ENCODE peak calls at places on chromosomes 2 and 18, in nine cellular contexts. C is SK-N-SH, Q is ovary, I is lower lobe of right lung, Y is hepatocyte, Z is choroid plexus epithelial cell, H is fibroblast of pulmonary artery, P is BJ, W is epithelial cell of esophagus. K is an unnamed sample.

GRCh38 chr2:191115391-191115790 is 35.4 kb downstream of the STAT4 start:
- DNase-seq in C (no peak), Q (no peak), I (no peak), Y (no peak), Z (peak), H (no peak), P (no peak), W (peak), K (no peak)

GRCh38 chr2:71880846-71881610 is 266.6 kb downstream of the CYP26B1 start:
- DNase-seq in C (no peak), Q (peak), I (no peak), Y (no peak), Z (peak), H (peak), P (peak), W (peak), K (no peak)

GRCh38 chr2:26519396-26519991 is 41.6 kb upstream of the OTOF start:
- DNase-seq in C (no peak), Q (no peak), I (no peak), Y (no peak), Z (no peak), H (no peak), P (no peak), W (no peak), K (no peak)

GRCh38 chr18:55390898-55391297 is 197.1 kb downstream of the TCF4 start:
- DNase-seq in C (no peak), Q (no peak), I (no peak), Y (no peak), Z (no peak), H (no peak), P (no peak), W (no peak), K (no peak)

GRCh38 chr2:171667041-171667440 is 20.2 kb upstream of the DYNC1I2 start:
- DNase-seq in C (no peak), Q (no peak), I (no peak), Y (no peak), Z (no peak), H (no peak), P (no peak), W (no peak), K (no peak)

GRCh38 chr2:209648714-209649113 is 122.9 kb upstream of the UNC80 start:
- DNase-seq in C (no peak), Q (no peak), I (no peak), Y (no peak), Z (peak), H (peak), P (peak), W (no peak), K (no peak)

GRCh38 chr2:72757177-72757775 is 68.6 kb downstream of the EXOC6B start:
- DNase-seq in C (peak), Q (no peak), I (no peak), Y (peak), Z (peak), H (peak), P (no peak), W (peak), K (peak)

GRCh38 chr2:197777823-197778407 is 7.2 kb downstream of the BOLL start:
- DNase-seq in C (peak), Q (no peak), I (no peak), Y (peak), Z (peak), H (peak), P (peak), W (peak), K (no peak)

GRCh38 chr2:118131771-118132170 is 43.5 kb downstream of the INSIG2 start:
- DNase-seq in C (no peak), Q (no peak), I (no peak), Y (no peak), Z (no peak), H (no peak), P (no peak), W (no peak), K (no peak)

GRCh38 chr2:3202926-3203325 is 174.7 kb downstream of the EIPR1 start:
- DNase-seq in C (no peak), Q (no peak), I (no peak), Y (no peak), Z (no peak), H (no peak), P (no peak), W (no peak), K (no peak)

GRCh38 chr18:24073791-24074190 is 59.2 kb downstream of the TTC39C start:
- DNase-seq in C (no peak), Q (no peak), I (no peak), Y (no peak), Z (no peak), H (no peak), P (no peak), W (no peak), K (no peak)

GRCh38 chr2:112542974-112543760 is 902 bp downstream of the POLR1B start:
- DNase-seq in C (peak), Q (no peak), I (no peak), Y (no peak), Z (peak), H (peak), P (no peak), W (peak), K (peak)

GRCh38 chr2:152615177-152615576 is 102.1 kb downstream of the PRPF40A start:
- DNase-seq in C (no peak), Q (no peak), I (no peak), Y (no peak), Z (no peak), H (no peak), P (no peak), W (peak), K (no peak)

GRCh38 chr2:229571243-229571642 is 143.1 kb downstream of the DNER start:
- DNase-seq in C (no peak), Q (no peak), I (no peak), Y (no peak), Z (no peak), H (no peak), P (no peak), W (no peak), K (no peak)

GRCh38 chr18:59145055-59145454 is 5.4 kb downstream of the SEC11C start:
- DNase-seq in C (no peak), Q (no peak), I (no peak), Y (no peak), Z (no peak), H (no peak), P (no peak), W (no peak), K (no peak)

GRCh38 chr2:61900246-61900645 is 5.2 kb upstream of the COMMD1 start:
- DNase-seq in C (no peak), Q (no peak), I (no peak), Y (no peak), Z (peak), H (no peak), P (no peak), W (no peak), K (no peak)

GRCh38 chr2:232343816-232344215 is 34.7 kb upstream of the ALPP start:
- DNase-seq in C (no peak), Q (no peak), I (no peak), Y (no peak), Z (no peak), H (no peak), P (no peak), W (no peak), K (no peak)

GRCh38 chr18:79585395-79586370 is 93.9 kb upstream of the CTDP1 start:
- DNase-seq in C (no peak), Q (peak), I (peak), Y (no peak), Z (no peak), H (no peak), P (no peak), W (no peak), K (no peak)

GRCh38 chr18:47235096-47235495 is 16.4 kb downstream of the SKOR2 start:
- DNase-seq in C (no peak), Q (no peak), I (no peak), Y (no peak), Z (no peak), H (no peak), P (no peak), W (no peak), K (no peak)

GRCh38 chr2:196437626-196438025 is 201.9 kb upstream of the CCDC150 start:
- DNase-seq in C (no peak), Q (no peak), I (no peak), Y (no peak), Z (no peak), H (no peak), P (no peak), W (no peak), K (no peak)

GRCh38 chr2:146540271-146540932 is 1304.4 kb upstream of the ACVR2A start:
- DNase-seq in C (no peak), Q (no peak), I (no peak), Y (no peak), Z (no peak), H (no peak), P (no peak), W (no peak), K (no peak)

GRCh38 chr2:97718942-97719341 is 5.6 kb downstream of the ZAP70 start:
- DNase-seq in C (no peak), Q (no peak), I (no peak), Y (no peak), Z (no peak), H (no peak), P (no peak), W (no peak), K (no peak)

GRCh38 chr2:227817940-227818568 is 4.4 kb downstream of the CCL20 start:
- DNase-seq in C (peak), Q (peak), I (peak), Y (peak), Z (peak), H (peak), P (peak), W (peak), K (peak)

GRCh38 chr2:71347517-71347916 is 15.9 kb downstream of the ZNF638 start:
- DNase-seq in C (no peak), Q (no peak), I (no peak), Y (peak), Z (peak), H (peak), P (no peak), W (peak), K (no peak)

GRCh38 chr2:166614027-166614426 is 120.0 kb upstream of the SCN7A start:
- DNase-seq in C (no peak), Q (no peak), I (no peak), Y (no peak), Z (peak), H (no peak), P (no peak), W (no peak), K (no peak)

GRCh38 chr2:166613226-166613625 is 119.2 kb upstream of the SCN7A start:
- DNase-seq in C (no peak), Q (no peak), I (no peak), Y (no peak), Z (no peak), H (no peak), P (no peak), W (no peak), K (no peak)

GRCh38 chr2:166612214-166612613 is 118.2 kb upstream of the SCN7A start:
- DNase-seq in C (no peak), Q (no peak), I (no peak), Y (no peak), Z (no peak), H (no peak), P (no peak), W (no peak), K (no peak)

GRCh38 chr2:166609183-166609959 is 115.3 kb upstream of the SCN7A start:
- DNase-seq in C (no peak), Q (no peak), I (no peak), Y (peak), Z (no peak), H (no peak), P (no peak), W (no peak), K (no peak)

DNA sequence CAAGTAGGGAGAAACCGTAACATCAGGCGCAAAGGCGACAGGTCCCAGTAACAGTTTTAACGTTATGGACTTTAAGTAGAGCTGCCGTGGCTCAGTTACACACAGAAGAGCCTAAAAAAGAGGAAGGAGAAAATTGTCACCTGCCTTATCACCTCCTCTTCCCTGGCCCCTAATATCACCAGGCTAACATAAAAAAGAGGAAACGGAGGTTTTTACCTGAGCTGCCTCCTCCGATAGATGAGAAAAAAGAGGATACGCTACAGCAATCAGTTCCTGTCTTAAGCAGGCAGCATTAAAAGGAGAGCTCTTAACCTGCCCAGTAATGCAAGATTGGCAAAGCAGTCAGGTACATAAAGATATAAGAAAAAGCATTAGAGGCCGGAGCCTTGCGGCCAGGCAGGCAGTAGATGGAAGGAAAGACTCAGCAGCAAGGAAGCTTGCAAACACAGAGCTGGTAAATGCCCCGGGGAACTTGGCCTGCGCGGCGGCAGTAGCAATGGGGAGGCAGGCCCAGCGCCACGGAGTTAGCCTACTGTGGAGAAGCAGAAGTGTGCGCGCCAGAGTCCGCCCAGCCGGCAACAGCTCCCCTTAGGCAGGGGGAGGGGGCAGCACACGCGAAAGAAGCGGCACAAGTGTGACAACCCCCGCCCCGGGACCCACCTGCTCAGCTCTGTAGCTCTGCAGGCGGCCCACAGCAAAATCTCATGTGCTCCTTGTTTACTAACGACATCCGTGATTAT is 116.3 kb upstream of the SCN7A start:
- DNase-seq in C (no peak), Q (no peak), I (no peak), Y (no peak), Z (peak), H (no peak), P (no peak), W (no peak), K (no peak)
- H3K4me3 ChIP-seq in C (no peak), Q (no peak), I (no peak), Y (no peak), Z (peak), H (no peak), P (no peak), W (no peak), K (peak)

GRCh38 chr2:43104763-43105162 is 121.6 kb downstream of the ZFP36L2 start:
- DNase-seq in C (no peak), Q (no peak), I (no peak), Y (no peak), Z (no peak), H (no peak), P (no peak), W (no peak), K (no peak)
- TF ChIP-seq CTCF in C (no peak), Q (no peak), I (no peak), Y (no peak), Z (no peak), H (no peak), P (no peak), W (no peak), K (no peak)

GRCh38 chr18:11125372-11126315 is 23.7 kb downstream of the PIEZO2 start:
- DNase-seq in C (no peak), Q (no peak), I (no peak), Y (no peak), Z (no peak), H (no peak), P (no peak), W (no peak), K (no peak)

GRCh38 chr18:11121426-11121825 is 27.9 kb downstream of the PIEZO2 start:
- DNase-seq in C (no peak), Q (no peak), I (no peak), Y (no peak), Z (peak), H (peak), P (no peak), W (no peak), K (peak)

GRCh38 chr18:11119962-11120361 is 29.4 kb downstream of the PIEZO2 start:
- DNase-seq in C (no peak), Q (no peak), I (no peak), Y (peak), Z (peak), H (peak), P (peak), W (no peak), K (no peak)

GRCh38 chr18:11119550-11119949 is 29.8 kb downstream of the PIEZO2 start:
- DNase-seq in C (no peak), Q (no peak), I (no peak), Y (no peak), Z (no peak), H (peak), P (no peak), W (no peak), K (no peak)

GRCh38 chr18:11124054-11124453 is 25.3 kb downstream of the PIEZO2 start:
- DNase-seq in C (no peak), Q (no peak), I (no peak), Y (no peak), Z (no peak), H (peak), P (no peak), W (no peak), K (no peak)
- H3K4me3 ChIP-seq in C (no peak), Q (no peak), I (no peak), Y (no peak), Z (no peak), H (no peak), P (no peak), W (no peak), K (no peak)

GRCh38 chr2:241804326-241805276 is 4.4 kb upstream of the NEU4 start:
- DNase-seq in C (peak), Q (peak), I (peak), Y (peak), Z (peak), H (peak), P (no peak), W (no peak), K (peak)
- TF ChIP-seq CTCF in C (no peak), Q (no peak), I (no peak), Y (no peak), Z (peak), H (no peak), P (no peak), W (no peak), K (peak)

DNA sequence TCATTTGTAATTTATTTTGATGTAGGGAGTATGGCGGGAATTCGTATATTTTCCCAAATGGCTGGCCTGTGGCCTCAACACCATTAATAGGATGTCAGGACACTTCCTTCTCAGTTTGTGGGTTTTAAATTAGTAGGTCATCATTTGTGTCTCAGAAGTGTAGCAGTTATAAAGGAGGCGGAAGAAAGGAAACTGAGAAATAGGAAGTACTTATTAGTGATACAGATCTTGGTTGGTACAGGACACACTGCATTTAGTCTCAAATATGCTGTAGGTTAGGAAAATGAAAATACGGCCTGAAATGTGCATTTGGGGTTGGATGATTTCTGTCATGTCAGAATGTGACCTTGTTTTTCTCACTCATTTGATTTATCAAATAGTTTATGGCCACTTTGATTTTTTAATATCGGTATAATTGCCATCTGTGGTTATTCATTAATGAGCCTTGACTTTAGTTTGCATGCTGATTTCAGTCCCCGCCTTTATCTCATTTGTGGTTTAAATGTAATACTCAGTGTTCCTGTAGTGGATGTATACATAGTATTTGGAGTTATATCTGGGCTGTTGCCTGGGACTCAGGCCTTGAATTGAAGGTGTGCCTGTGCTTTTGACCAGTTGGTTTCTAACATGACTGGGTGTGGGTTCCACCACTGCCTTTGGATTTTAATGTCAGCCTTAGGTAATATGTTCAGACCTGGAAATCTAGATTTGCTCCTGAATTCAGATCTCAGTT is 31.4 kb downstream of the ZCCHC2 start:
- DNase-seq in C (no peak), Q (no peak), I (no peak), Y (no peak), Z (no peak), H (no peak), P (no peak), W (no peak), K (no peak)
- H3K4me3 ChIP-seq in C (no peak), Q (no peak), I (no peak), Y (no peak), Z (no peak), H (no peak), P (no peak), W (no peak), K (no peak)

GRCh38 chr2:125224830-125225229 is 1199.7 kb downstream of the CNTNAP5 start:
- DNase-seq in C (no peak), Q (no peak), I (no peak), Y (no peak), Z (no peak), H (no peak), P (no peak), W (no peak), K (no peak)

GRCh38 chr2:125224188-125224587 is 1199.1 kb downstream of the CNTNAP5 start:
- DNase-seq in C (no peak), Q (no peak), I (no peak), Y (no peak), Z (no peak), H (no peak), P (no peak), W (no peak), K (no peak)

GRCh38 chr2:125227843-125228392 is 1202.8 kb downstream of the CNTNAP5 start:
- DNase-seq in C (peak), Q (no peak), I (no peak), Y (no peak), Z (peak), H (peak), P (no peak), W (peak), K (no peak)
- TF ChIP-seq CTCF in C (no peak), Q (no peak), I (no peak), Y (peak), Z (no peak), H (no peak), P (no peak), W (no peak), K (peak)

DNA sequence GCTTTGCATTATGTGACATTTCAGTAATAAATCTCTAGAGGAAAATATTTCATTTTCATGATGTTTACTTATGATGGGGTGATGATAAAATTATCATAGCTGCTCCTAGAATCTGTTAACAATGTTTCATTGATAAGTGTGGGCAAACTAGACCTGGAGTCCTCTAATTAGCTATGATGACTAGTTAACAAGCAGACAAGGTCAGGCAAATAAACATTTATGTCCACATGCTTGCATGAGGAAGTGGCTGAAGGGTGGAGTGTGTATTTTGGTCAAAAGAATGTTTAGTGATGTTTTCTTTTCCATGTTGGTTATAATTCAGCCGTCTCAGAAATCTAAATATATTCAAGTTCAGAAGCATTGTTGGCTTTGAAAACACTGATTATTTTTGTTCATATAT is 99.9 kb upstream of the FN1 start:
- DNase-seq in C (no peak), Q (no peak), I (no peak), Y (no peak), Z (peak), H (no peak), P (peak), W (no peak), K (no peak)
- H3K4me3 ChIP-seq in C (no peak), Q (no peak), I (no peak), Y (no peak), Z (no peak), H (no peak), P (no peak), W (no peak), K (no peak)

DNA sequence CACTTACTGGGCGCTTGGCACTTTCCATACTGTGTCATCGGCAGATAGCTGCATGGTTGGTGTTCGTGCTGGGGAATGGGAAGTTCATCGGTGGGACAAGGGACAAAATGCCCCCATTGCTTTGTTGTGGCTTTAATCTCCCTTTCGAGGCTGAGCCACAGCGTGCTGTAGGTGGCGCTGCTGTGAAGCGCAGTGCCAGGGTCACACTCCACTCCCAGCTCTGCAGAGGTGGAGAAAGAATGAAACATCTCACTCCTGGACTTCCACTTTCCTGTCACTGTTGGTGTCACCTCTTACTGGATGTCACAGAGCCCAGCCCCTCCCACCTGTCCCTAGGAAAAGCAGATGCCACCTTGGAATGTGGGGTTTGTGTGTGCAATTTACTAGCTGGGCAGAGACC is 8.7 kb downstream of the TYMS start:
- DNase-seq in C (no peak), Q (no peak), I (no peak), Y (no peak), Z (no peak), H (no peak), P (no peak), W (no peak), K (no peak)
- TF ChIP-seq CTCF in C (peak), Q (no peak), I (peak), Y (peak), Z (peak), H (peak), P (peak), W (no peak), K (peak)